ENCODE peak calls at places on chromosomes 4 and X, in seven cellular contexts. E, Y, F, T, R, V and J are unnamed samples.

GRCh38 chr4:1293981-1294380 is 4.3 kb downstream of the MAEA start:
- DNase-seq in R (peak; percentile 71), E (no peak), V (no peak), F (no peak), Y (peak; percentile 75), T (no peak), J (no peak)

GRCh38 chr4:93791570-93792195 is 36.9 kb upstream of the ATOH1 start:
- DNase-seq in R (peak; percentile 59), E (no peak), V (peak; percentile 32), F (peak; percentile 64), T (peak; percentile 55), Y (no peak), J (peak; percentile 20)

GRCh38 chr4:47839259-47839658 is 1.4 kb upstream of the CORIN start:
- DNase-seq in Y (no peak), F (no peak), V (no peak), E (no peak), T (no peak), R (no peak), J (no peak)

GRCh38 chr4:127586922-127587571 is 45.7 kb upstream of the INTU start:
- DNase-seq in E (no peak), T (peak; percentile 38), Y (no peak), F (no peak), R (no peak), V (no peak), J (peak; percentile 18)

GRCh38 chr4:54085284-54085683 is 14.7 kb upstream of the GSX2 start:
- DNase-seq in V (no peak), R (no peak), T (no peak), Y (no peak), E (no peak), F (no peak), J (peak; percentile 88)

GRCh38 chrX:69109706-69110635 is 55.3 kb downstream of the PJA1 start:
- DNase-seq in R (no peak), E (peak; percentile 56), Y (no peak), F (no peak), V (peak; percentile 46), T (peak; percentile 28), J (no peak)

GRCh38 chr4:77465271-77465670 is 140.3 kb upstream of the CXCL13 start:
- DNase-seq in T (no peak), Y (no peak), R (peak; percentile 62), F (peak; percentile 15), E (peak; percentile 53), V (peak; percentile 29), J (no peak)

GRCh38 chr4:56048621-56049427 is 100.1 kb downstream of the CEP135 start:
- DNase-seq in E (no peak), R (peak; percentile 40), Y (peak; percentile 83), T (peak; percentile 29), V (peak; percentile 10), F (peak; percentile 64), J (no peak)

GRCh38 chrX:124274438-124275166 is 57.9 kb upstream of the TEX13D start:
- DNase-seq in Y (no peak), R (no peak), V (no peak), T (no peak), F (no peak), E (no peak), J (no peak)

GRCh38 chrX:68443155-68443868 is 10.0 kb upstream of the OPHN1 start:
- DNase-seq in V (no peak), E (no peak), T (no peak), Y (no peak), F (no peak), R (no peak), J (no peak)

GRCh38 chr4:18198653-18199052 is 177.1 kb upstream of the LCORL start:
- DNase-seq in F (no peak), E (no peak), V (no peak), R (no peak), T (no peak), Y (no peak), J (no peak)

GRCh38 chrX:127888767-127889166 is 163.4 kb downstream of the ACTRT1 start:
- DNase-seq in V (no peak), F (no peak), T (no peak), Y (no peak), R (no peak), E (no peak), J (no peak)

GRCh38 chr4:1686440-1687036 is 2.4 kb upstream of the FAM53A start:
- DNase-seq in R (no peak), T (no peak), E (no peak), V (no peak), Y (no peak), F (no peak), J (no peak)

GRCh38 chr4:120749445-120750151 is 172.9 kb downstream of the PRDM5 start:
- DNase-seq in E (no peak), T (no peak), Y (no peak), V (no peak), R (peak; percentile 28), F (peak; percentile 72), J (no peak)

GRCh38 chr4:7328913-7329638 is 105.7 kb downstream of the PSAPL1 start:
- DNase-seq in F (no peak), V (no peak), R (no peak), Y (no peak), T (peak; percentile 67), E (no peak), J (no peak)

GRCh38 chr4:186653973-186654372 is 69.7 kb downstream of the FAT1 start:
- DNase-seq in R (no peak), E (no peak), V (no peak), F (no peak), T (no peak), Y (no peak), J (no peak)

GRCh38 chrX:103614999-103615398 is 7.2 kb downstream of the TCEAL3 start:
- DNase-seq in F (no peak), E (no peak), V (no peak), R (no peak), Y (no peak), T (no peak), J (no peak)

GRCh38 chrX:30310429-30311206 is 1.4 kb upstream of the NR0B1 start:
- DNase-seq in V (no peak), R (no peak), Y (no peak), E (no peak), T (no peak), F (no peak), J (no peak)

GRCh38 chr4:54446556-54446955 is 211.2 kb upstream of the KIT start:
- DNase-seq in E (no peak), V (no peak), R (no peak), F (no peak), Y (no peak), T (no peak), J (no peak)

GRCh38 chr4:113094802-113095201 is 45.3 kb downstream of the ANK2 start:
- DNase-seq in V (no peak), E (no peak), T (peak; percentile 19), Y (no peak), R (no peak), F (no peak), J (no peak)

GRCh38 chrX:42678133-42678532 is 99.8 kb downstream of the PPP1R2C start:
- DNase-seq in F (no peak), R (peak; percentile 46), V (no peak), E (no peak), T (no peak), Y (no peak), J (no peak)

GRCh38 chrX:81489987-81490386 is 288.1 kb downstream of the SH3BGRL start:
- DNase-seq in F (no peak), Y (no peak), E (no peak), V (no peak), R (no peak), T (no peak), J (no peak)

GRCh38 chrX:16033336-16033735 is 90.0 kb upstream of the GRPR start:
- DNase-seq in T (no peak), V (no peak), F (no peak), E (no peak), Y (no peak), R (no peak), J (no peak)

GRCh38 chr4:152540293-152540674 is 4.4 kb upstream of the FBXW7 start:
- DNase-seq in F (no peak), R (no peak), Y (no peak), V (no peak), T (no peak), E (no peak), J (no peak)

GRCh38 chr4:152537881-152538280 is 2.0 kb upstream of the FBXW7 start:
- DNase-seq in F (no peak), R (no peak), Y (no peak), V (no peak), T (no peak), E (no peak), J (no peak)

GRCh38 chr4:152540941-152541340 is 5.0 kb upstream of the FBXW7 start:
- DNase-seq in R (no peak), V (no peak), T (no peak), Y (no peak), F (no peak), E (no peak), J (no peak)

GRCh38 chr4:152536545-152537182 is 772 bp upstream of the FBXW7 start:
- DNase-seq in Y (peak; percentile 86), R (no peak), F (peak; percentile 69), V (no peak), E (no peak), T (peak; percentile 7), J (no peak)

GRCh38 chr4:152539556-152540292 is 3.8 kb upstream of the FBXW7 start:
- DNase-seq in E (no peak), F (no peak), Y (no peak), V (no peak), R (no peak), T (no peak), J (no peak)
- TF ChIP-seq POLR2AphosphoS5 in E (no peak), F (no peak), Y (no peak), V (no peak), R (no peak), T (no peak), J (no peak)

GRCh38 chr4:153223935-153224334 is 19.7 kb downstream of the TRIM2 start:
- DNase-seq in Y (no peak), E (no peak), T (no peak), R (no peak), F (no peak), V (no peak), J (no peak)
- H3K4me3 ChIP-seq in Y (peak overlapping the region; percentile 65), E (peak overlapping the region; percentile 79), T (no peak overlapping the region), R (peak overlapping the region; percentile 59), F (no peak overlapping the region), V (peak overlapping the region; percentile 52), J (peak overlapping the region; percentile 57)

GRCh38 chrX:20116087-20116574 is 576 bp downstream of the MAP7D2 start:
- DNase-seq in R (no peak), F (no peak), Y (no peak), E (no peak), T (no peak), V (no peak), J (no peak)

GRCh38 chrX:20116575-20117240 is at the start of gene MAP7D2:
- DNase-seq in Y (no peak), R (no peak), V (no peak), F (no peak), T (no peak), E (no peak), J (no peak)

GRCh38 chrX:20112022-20112421 is 4.7 kb downstream of the MAP7D2 start:
- DNase-seq in Y (no peak), T (no peak), E (no peak), V (no peak), F (no peak), R (no peak), J (no peak)
- TF ChIP-seq POLR2AphosphoS5 in Y (no peak), T (no peak), E (no peak), V (no peak), F (no peak), R (no peak), J (no peak)

DNA sequence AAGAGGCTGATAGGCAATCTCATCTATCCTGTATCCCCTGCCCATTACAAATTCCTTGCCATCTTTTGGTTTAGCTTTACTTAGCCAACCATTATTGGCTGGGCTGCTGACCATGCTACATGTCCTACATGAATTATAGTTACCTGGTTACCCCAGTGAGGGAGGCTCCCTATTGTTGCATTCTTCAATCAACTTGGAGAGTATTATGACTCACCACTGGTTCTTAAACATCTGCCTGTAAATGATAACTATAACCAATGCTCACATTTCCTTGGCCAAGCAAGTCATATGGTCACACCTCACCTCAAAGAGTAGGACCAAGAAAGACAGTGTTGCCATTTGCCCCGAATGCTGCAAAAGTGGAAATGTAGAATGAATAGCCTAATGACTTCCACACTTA is 297.6 kb downstream of the IL15 start:
- DNase-seq in R (no peak), Y (no peak), F (no peak), E (no peak), T (no peak), V (no peak), J (no peak)
- H3K4me3 ChIP-seq in R (no peak overlapping the region), Y (no peak overlapping the region), F (no peak overlapping the region), E (no peak overlapping the region), T (no peak overlapping the region), V (no peak overlapping the region), J (no peak overlapping the region)